ENCODE peak calls at places on chromosomes 16 and 17, in eight cellular contexts. R is testis; L is CD8-positive, alpha-beta memory T cell; H is naive thymus-derived CD4-positive, alpha-beta T cell; U is PC-9; C is H1; X is A549; O is sigmoid colon. S is an unnamed sample.
A peak's percentile ranks its signal among the peaks of the same experiment; 100 is the strongest.

GRCh38 chr16:23580391-23580790 is 15.7 kb downstream of the NDUFAB1 start:
- DNase-seq in R (no peak), L (no peak), H (no peak), U (no peak), C (no peak), X (no peak), O (no peak), S (no peak)

GRCh38 chr17:6690641-6691040 is 22.5 kb downstream of the SLC13A5 start:
- DNase-seq in R (no peak), L (no peak), H (no peak), U (no peak), C (no peak), X (no peak), O (no peak), S (no peak)

GRCh38 chr17:73455050-73455687 is 143.4 kb upstream of the CDC42EP4 start:
- DNase-seq in R (peak; percentile 81), L (no peak), H (no peak), U (no peak), C (no peak), X (no peak), O (no peak), S (no peak)

GRCh38 chr16:85187002-85187401 is 74.7 kb upstream of the CIBAR2 start:
- DNase-seq in R (peak; percentile 84), L (no peak), H (no peak), U (no peak), C (no peak), X (no peak), O (peak; percentile 84), S (no peak)

GRCh38 chr17:1083451-1084187 is 86.7 kb downstream of the TIMM22 start:
- DNase-seq in R (no peak), L (no peak), H (no peak), U (no peak), C (no peak), X (no peak), O (no peak), S (no peak)

GRCh38 chr17:56629450-56630187 is 36.1 kb downstream of the NOG start:
- DNase-seq in R (no peak), L (no peak), H (peak; percentile 39), U (no peak), C (peak; percentile 50), X (peak; percentile 45), O (no peak), S (no peak)

GRCh38 chr17:56699186-56699895 is 105.8 kb downstream of the NOG start:
- DNase-seq in R (no peak), L (no peak), H (no peak), U (peak; percentile 94), C (peak; percentile 61), X (peak; percentile 97), O (peak; percentile 80), S (no peak)

GRCh38 chr17:39144414-39144813 is 7.0 kb downstream of the PLXDC1 start:
- DNase-seq in R (peak; percentile 68), L (no peak), H (no peak), U (peak; percentile 44), C (no peak), X (no peak), O (peak; percentile 98), S (peak; percentile 30)

GRCh38 chr17:74350486-74350885 is 11.2 kb downstream of the BTBD17 start:
- DNase-seq in R (no peak), L (no peak), H (no peak), U (no peak), C (no peak), X (no peak), O (no peak), S (no peak)

GRCh38 chr17:3960764-3961163 is 3.5 kb downstream of the ATP2A3 start:
- DNase-seq in R (peak; percentile 80), L (no peak), H (no peak), U (no peak), C (no peak), X (no peak), O (no peak), S (no peak)

GRCh38 chr16:5510819-5511370 is 413.3 kb upstream of the EEF2KMT start:
- DNase-seq in R (no peak), L (no peak), H (no peak), U (no peak), C (no peak), X (no peak), O (no peak), S (no peak)

GRCh38 chr16:945271-946047 is 25.3 kb downstream of the LMF1 start:
- DNase-seq in R (no peak), L (peak; percentile 9), H (no peak), U (no peak), C (no peak), X (no peak), O (no peak), S (no peak)

GRCh38 chr17:55769625-55770000 is 18.8 kb downstream of the PCTP start:
- DNase-seq in R (no peak), L (no peak), H (no peak), U (no peak), C (no peak), X (peak; percentile 12), O (peak; percentile 73), S (no peak)

GRCh38 chr17:4514206-4514605 is 15.5 kb downstream of the SPNS2 start:
- DNase-seq in R (no peak), L (no peak), H (no peak), U (peak; percentile 93), C (no peak), X (no peak), O (peak; percentile 41), S (no peak)

GRCh38 chr16:55053071-55053415 is 122.4 kb downstream of the IRX5 start:
- DNase-seq in R (no peak), L (no peak), H (no peak), U (no peak), C (no peak), X (no peak), O (peak; percentile 19), S (no peak)

GRCh38 chr17:45414997-45415881 is 17.4 kb downstream of the ARHGAP27 start:
- DNase-seq in R (no peak), L (no peak), H (no peak), U (peak; percentile 42), C (no peak), X (no peak), O (no peak), S (no peak)

GRCh38 chr17:34363183-34363661 is at the start of gene CCL1:
- DNase-seq in R (no peak), L (no peak), H (no peak), U (no peak), C (no peak), X (no peak), O (no peak), S (no peak)

GRCh38 chr16:85446846-85447656 is 166.1 kb upstream of the GSE1 start:
- DNase-seq in R (no peak), L (no peak), H (no peak), U (no peak), C (no peak), X (no peak), O (no peak), S (no peak)

GRCh38 chr16:69105501-69106361 is at the start of gene HAS3:
- DNase-seq in R (peak; percentile 75), L (no peak), H (peak; percentile 30), U (peak; percentile 66), C (peak; percentile 81), X (peak; percentile 84), O (no peak), S (no peak)

GRCh38 chr17:37388266-37388665 is 12.5 kb downstream of the C17orf78 start:
- DNase-seq in R (no peak), L (no peak), H (no peak), U (no peak), C (no peak), X (no peak), O (no peak), S (no peak)

GRCh38 chr17:46976626-46977270 is 2.3 kb downstream of the RPRML start:
- DNase-seq in R (no peak), L (no peak), H (no peak), U (peak; percentile 46), C (no peak), X (peak; percentile 48), O (no peak), S (no peak)

GRCh38 chr17:33816842-33817241 is 438.2 kb upstream of the CCL2 start:
- DNase-seq in R (no peak), L (no peak), H (no peak), U (no peak), C (no peak), X (no peak), O (no peak), S (no peak)

GRCh38 chr16:19228057-19228456 is 57.5 kb upstream of the CLEC19A start:
- DNase-seq in R (no peak), L (no peak), H (no peak), U (no peak), C (no peak), X (no peak), O (no peak), S (no peak)

GRCh38 chr16:87973721-87974120 is 22.5 kb downstream of the BANP start:
- DNase-seq in R (no peak), L (no peak), H (no peak), U (no peak), C (no peak), X (no peak), O (peak; percentile 15), S (no peak)
- H3K4me1 ChIP-seq in R (peaks cover 8% of the 10 kb centered on the region), L (no peaks in the 10 kb centered on the region), H (no peaks in the 10 kb centered on the region), U (no peaks in the 10 kb centered on the region), C (no peaks in the 10 kb centered on the region), X (no peaks in the 10 kb centered on the region), O (no peaks in the 10 kb centered on the region), S (no peaks in the 10 kb centered on the region)

DNA sequence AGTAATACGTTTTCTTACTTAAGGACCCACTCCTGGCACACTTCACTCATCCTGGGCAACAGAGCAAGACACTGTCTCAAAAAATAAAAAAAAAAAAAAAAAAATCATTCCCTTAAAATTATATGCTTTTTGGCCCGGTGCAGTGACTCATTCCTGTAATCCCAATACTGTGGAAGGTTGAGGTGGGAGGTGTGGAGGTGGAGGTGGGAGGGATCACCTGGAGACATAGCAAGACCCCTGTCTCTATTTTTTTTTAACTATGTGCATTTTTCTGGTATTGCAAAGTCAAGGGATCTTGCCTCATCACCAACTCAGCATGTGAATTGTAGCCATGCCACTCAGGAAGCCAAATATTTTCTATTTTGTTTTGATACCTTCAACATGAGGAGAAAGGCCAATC is 9.7 kb downstream of the STAT5B start:
- DNase-seq in R (no peak), L (peak; percentile 38), H (no peak), U (no peak), C (no peak), X (no peak), O (no peak), S (no peak)
- H3K4me1 ChIP-seq in R (peaks cover 14% of the 10 kb centered on the region), L (peaks cover 45% of the 10 kb centered on the region), H (peaks cover 41% of the 10 kb centered on the region), U (peaks cover 21% of the 10 kb centered on the region), C (no peaks in the 10 kb centered on the region), X (peaks cover 48% of the 10 kb centered on the region), O (peaks cover 32% of the 10 kb centered on the region), S (peaks cover 43% of the 10 kb centered on the region)

DNA sequence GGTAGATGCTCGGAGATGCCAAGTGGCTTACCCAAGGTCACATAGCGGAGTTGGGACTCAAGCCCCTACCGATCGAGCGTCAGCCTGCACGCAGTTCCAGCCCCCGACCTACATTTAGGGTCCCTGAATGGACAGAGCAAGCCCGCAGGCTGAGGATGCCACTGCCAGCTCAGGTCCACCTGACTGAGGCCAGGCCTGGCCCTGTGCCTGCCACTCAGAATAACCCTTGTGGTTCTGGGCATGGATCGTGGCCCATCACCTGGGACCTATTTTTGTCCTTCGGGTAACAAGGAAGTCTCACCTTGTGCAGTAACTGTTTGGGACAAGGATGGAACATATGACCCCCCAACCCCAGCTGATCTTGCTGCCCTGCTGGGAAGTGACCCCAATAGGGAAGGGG is 17.1 kb downstream of the CDH16 start:
- DNase-seq in R (no peak), L (peak; percentile 8), H (no peak), U (no peak), C (no peak), X (no peak), O (peak; percentile 66), S (no peak)
- H3K4me1 ChIP-seq in R (peaks cover 74% of the 10 kb centered on the region), L (peaks cover 7% of the 10 kb centered on the region), H (peaks cover 12% of the 10 kb centered on the region), U (peaks cover 32% of the 10 kb centered on the region), C (peaks cover 4% of the 10 kb centered on the region), X (peaks cover 28% of the 10 kb centered on the region), O (peaks cover 84% of the 10 kb centered on the region), S (peaks cover 100% of the 10 kb centered on the region)

GRCh38 chr16:70687671-70688265 is 1.9 kb upstream of the MTSS2 start:
- DNase-seq in R (no peak), L (no peak), H (no peak), U (no peak), C (no peak), X (no peak), O (no peak), S (no peak)
- H3K4me1 ChIP-seq in R (peaks cover 46% of the 10 kb centered on the region), L (no peaks in the 10 kb centered on the region), H (peaks cover 7% of the 10 kb centered on the region), U (peaks cover 33% of the 10 kb centered on the region), C (peaks cover 18% of the 10 kb centered on the region), X (peaks cover 84% of the 10 kb centered on the region), O (peaks cover 84% of the 10 kb centered on the region), S (peaks cover 95% of the 10 kb centered on the region)

S was measured in esophagus squamous epithelium.